ENCODE peak calls at places on chromosomes 3 and 15, in nine cellular contexts. E is upper lobe of right lung; U is cardiac fibroblast; B is activated T-helper 1 cell treated with Interleukin-2 at 50 U/mL for 16 hours; S is GM04503; W is effector CD4-positive, alpha-beta T cell; L is sciatic nerve; P is GM13976; H is naive thymus-derived CD8-positive, alpha-beta T cell. V is an unnamed sample.
A peak's percentile ranks its signal among the peaks of the same experiment; 100 is the strongest.

GRCh38 chr3:66406186-66406585 is 94.6 kb downstream of the LRIG1 start:
- DNase-seq in E (no peak), U (no peak), B (no peak), S (no peak), W (no peak), L (no peak), P (no peak), H (no peak), V (no peak)

GRCh38 chr3:38662544-38662943 is 13.1 kb upstream of the SCN5A start:
- DNase-seq in E (no peak), U (peak; percentile 61), B (no peak), S (no peak), W (no peak), L (no peak), P (no peak), H (no peak), V (no peak)

GRCh38 chr15:70195808-70196304 is 98.1 kb upstream of the TLE3 start:
- DNase-seq in E (peak; percentile 72), U (peak; percentile 81), B (no peak), S (peak; percentile 75), W (no peak), L (peak; percentile 87), P (no peak), H (no peak), V (no peak)

GRCh38 chr3:44421280-44421679 is 56.2 kb downstream of the ZNF445 start:
- DNase-seq in E (no peak), U (no peak), B (no peak), S (no peak), W (no peak), L (no peak), P (no peak), H (no peak), V (no peak)

GRCh38 chr3:87691109-87691508 is 367.7 kb downstream of the CGGBP1 start:
- DNase-seq in E (no peak), U (peak; percentile 49), B (no peak), S (no peak), W (no peak), L (no peak), P (no peak), H (no peak), V (no peak)

GRCh38 chr15:33066584-33066983 is 127.9 kb downstream of the FMN1 start:
- DNase-seq in E (no peak), U (no peak), B (no peak), S (no peak), W (no peak), L (no peak), P (no peak), H (no peak), V (no peak)

GRCh38 chr3:64501298-64501906 is 186.4 kb downstream of the ADAMTS9 start:
- DNase-seq in E (no peak), U (no peak), B (no peak), S (no peak), W (no peak), L (no peak), P (no peak), H (no peak), V (no peak)

GRCh38 chr3:87855626-87856025 is 203.2 kb downstream of the CGGBP1 start:
- DNase-seq in E (no peak), U (peak; percentile 89), B (no peak), S (peak; percentile 24), W (no peak), L (no peak), P (no peak), H (no peak), V (no peak)

GRCh38 chr3:194137314-194138097 is 1.6 kb downstream of the HES1 start:
- DNase-seq in E (peak; percentile 87), U (peak; percentile 71), B (no peak), S (no peak), W (peak; percentile 19), L (peak; percentile 82), P (peak; percentile 83), H (peak; percentile 39), V (peak; percentile 61)

GRCh38 chr3:188415196-188415595 is 261.2 kb downstream of the LPP start:
- DNase-seq in E (no peak), U (no peak), B (no peak), S (no peak), W (no peak), L (no peak), P (no peak), H (no peak), V (no peak)

GRCh38 chr3:23648326-23648964 is 157.3 kb upstream of the UBE2E1 start:
- DNase-seq in E (no peak), U (peak; percentile 47), B (no peak), S (no peak), W (no peak), L (no peak), P (no peak), H (no peak), V (no peak)

GRCh38 chr15:51349156-51349844 is 7.8 kb downstream of the GLDN start:
- DNase-seq in E (no peak), U (peak; percentile 18), B (no peak), S (no peak), W (no peak), L (no peak), P (no peak), H (no peak), V (no peak)

GRCh38 chr15:53658827-53659226 is 100.6 kb downstream of the WDR72 start:
- DNase-seq in E (no peak), U (no peak), B (no peak), S (no peak), W (no peak), L (no peak), P (no peak), H (no peak), V (no peak)

GRCh38 chr15:89019436-89019835 is 68.8 kb upstream of the ABHD2 start:
- DNase-seq in E (no peak), U (no peak), B (no peak), S (no peak), W (no peak), L (no peak), P (no peak), H (no peak), V (no peak)

GRCh38 chr3:158809642-158810041 is 7.8 kb downstream of the MFSD1 start:
- DNase-seq in E (no peak), U (no peak), B (no peak), S (no peak), W (no peak), L (no peak), P (no peak), H (no peak), V (no peak)

GRCh38 chr3:138332472-138333073 is 2.9 kb upstream of the NME9 start:
- DNase-seq in E (no peak), U (peak; percentile 70), B (no peak), S (no peak), W (no peak), L (no peak), P (peak; percentile 59), H (peak; percentile 21), V (no peak)

GRCh38 chr15:89673162-89673506 is 6.0 kb downstream of the PLIN1 start:
- DNase-seq in E (no peak), U (peak; percentile 24), B (no peak), S (no peak), W (no peak), L (no peak), P (peak; percentile 69), H (no peak), V (no peak)